ENCODE peak calls at places on chromosomes 1 and 21, in seven cellular contexts. O is transverse colon; J is EL; S is CD4-positive, alpha-beta T cell; K is fibroblast of the conjunctiva; U is stimulated activated CD4-positive, alpha-beta T cell treated with anti-CD3 and anti-CD28 coated beads, Interleukin-12 subunit alpha, Interleukin-12 subunit beta, amount 100 ng/mL, for 4 hours; M is fibroblast of pulmonary artery. F is an unnamed sample.

GRCh38 chr1:186202174-186202843 is 172.7 kb downstream of the TPR start:
- DNase-seq in O (no peak), K (no peak), U (no peak), S (no peak), M (peak), J (no peak), F (no peak)

GRCh38 chr1:226889616-226890330 is 19.4 kb downstream of the PSEN2 start:
- DNase-seq in O (no peak), S (no peak), U (no peak), M (no peak), J (no peak), K (no peak), F (no peak)

GRCh38 chr21:19810779-19811178 is 1187.4 kb upstream of the NCAM2 start:
- DNase-seq in U (no peak), S (no peak), K (no peak), J (no peak), M (peak), O (no peak), F (no peak)

GRCh38 chr21:39613029-39613934 is 542 bp downstream of the B3GALT5 start:
- DNase-seq in U (no peak), K (no peak), O (no peak), M (no peak), J (no peak), S (no peak), F (no peak)

GRCh38 chr1:228270032-228270431 is 62.2 kb downstream of the OBSCN start:
- DNase-seq in U (no peak), M (peak), S (no peak), K (no peak), O (no peak), J (peak), F (no peak)

GRCh38 chr1:199690520-199690919 is 337.0 kb upstream of the NR5A2 start:
- DNase-seq in U (no peak), O (no peak), J (no peak), S (no peak), K (no peak), M (no peak), F (no peak)

GRCh38 chr1:150876111-150876434 is 326 bp downstream of the ARNT start:
- DNase-seq in O (no peak), S (no peak), J (peak), M (peak), U (no peak), K (peak), F (no peak)

GRCh38 chr1:233081686-233082085 is 131.3 kb downstream of the NTPCR start:
- DNase-seq in K (no peak), M (peak), O (no peak), J (peak), U (no peak), S (no peak), F (no peak)

GRCh38 chr1:90826834-90827233 is 109.7 kb upstream of the BARHL2 start:
- DNase-seq in K (no peak), O (no peak), S (no peak), M (no peak), U (no peak), J (no peak), F (no peak)

GRCh38 chr1:153832293-153832692 is 57.1 kb downstream of the SLC27A3 start:
- DNase-seq in K (no peak), J (no peak), O (no peak), U (no peak), S (no peak), M (no peak), F (no peak)

GRCh38 chr1:97017895-97018294 is 296.3 kb downstream of the PTBP2 start:
- DNase-seq in S (no peak), M (no peak), U (no peak), K (no peak), J (no peak), O (no peak), F (no peak)

GRCh38 chr1:70718086-70718630 is 307.1 kb downstream of the CTH start:
- DNase-seq in K (no peak), O (no peak), J (peak), U (no peak), S (no peak), M (peak), F (no peak)

GRCh38 chr1:145906954-145907755 is 2.7 kb downstream of the ITGA10 start:
- DNase-seq in U (no peak), S (no peak), K (peak), O (no peak), J (no peak), M (peak), F (no peak)

GRCh38 chr1:68294354-68295066 is 62.2 kb upstream of the WLS start:
- DNase-seq in O (no peak), U (no peak), S (no peak), K (no peak), M (no peak), J (no peak), F (no peak)

GRCh38 chr1:1567152-1567830 is 7.4 kb downstream of the SSU72 start:
- DNase-seq in O (no peak), J (no peak), K (no peak), S (no peak), U (no peak), M (no peak), F (no peak)